ENCODE peak calls at places on chromosomes 3 and 15, in five cellular contexts. F is cardiac muscle cell, Y is A172, V is thyroid gland, H is RKO. X is an unnamed sample.

GRCh38 chr3:58048301-58048700 is 40.1 kb downstream of the FLNB start:
- DNase-seq in F (no peak), Y (peak), V (peak), H (no peak), X (no peak)

GRCh38 chr3:137764001-137764433 is at the start of gene SOX14:
- DNase-seq in F (no peak), Y (no peak), V (peak), H (no peak), X (peak)

GRCh38 chr3:111237906-111238305 is 166.3 kb downstream of the NECTIN3 start:
- DNase-seq in F (no peak), Y (no peak), V (no peak), H (no peak), X (no peak)

GRCh38 chr15:101003706-101004105 is 84.5 kb downstream of the LRRK1 start:
- DNase-seq in F (no peak), Y (no peak), V (no peak), H (no peak), X (no peak)

GRCh38 chr15:59605994-59606393 is 5.6 kb upstream of the GCNT3 start:
- DNase-seq in F (no peak), Y (no peak), V (no peak), H (no peak), X (no peak)

GRCh38 chr3:12222765-12223485 is 64.2 kb upstream of the TIMP4 start:
- DNase-seq in F (peak), Y (peak), V (no peak), H (no peak), X (no peak)

GRCh38 chr15:96408591-96409183 is 78.2 kb downstream of the NR2F2 start:
- DNase-seq in F (no peak), Y (no peak), V (no peak), H (no peak), X (no peak)

GRCh38 chr3:40287248-40287647 is 22.3 kb upstream of the EIF1B start:
- DNase-seq in F (no peak), Y (no peak), V (no peak), H (no peak), X (no peak)

GRCh38 chr3:189001559-189001958 is 170.2 kb upstream of the TPRG1 start:
- DNase-seq in F (peak), Y (peak), V (no peak), H (peak), X (no peak)

GRCh38 chr3:134087046-134087974 is 57.6 kb upstream of the SLCO2A1 start:
- DNase-seq in F (peak), Y (peak), V (no peak), H (no peak), X (no peak)

GRCh38 chr3:37526511-37526910 is 335.2 kb upstream of the CTDSPL start:
- DNase-seq in F (peak), Y (no peak), V (peak), H (no peak), X (no peak)

GRCh38 chr15:89805241-89806216 is 9.1 kb downstream of the ANPEP start:
- DNase-seq in F (no peak), Y (no peak), V (no peak), H (no peak), X (no peak)

GRCh38 chr15:77909131-77909940 is 168.2 kb downstream of the TBC1D2B start:
- DNase-seq in F (no peak), Y (no peak), V (no peak), H (no peak), X (no peak)

GRCh38 chr15:41620536-41621199 is 39.5 kb upstream of the MGA start:
- DNase-seq in F (no peak), Y (peak), V (no peak), H (no peak), X (no peak)

GRCh38 chr3:85387913-85388510 is 429.2 kb downstream of the CADM2 start:
- DNase-seq in F (no peak), Y (no peak), V (no peak), H (no peak), X (no peak)

GRCh38 chr15:80170596-80170995 is 17.8 kb downstream of the FAH start:
- DNase-seq in F (no peak), Y (no peak), V (no peak), H (no peak), X (no peak)